ENCODE peak calls at places on chromosome 15, in eight cellular contexts. E is B cell, G is AG10803, J is epithelial cell of proximal tubule, W is foreskin keratinocyte, I is dorsolateral prefrontal cortex, S is pancreas, K is endothelial cell. P is an unnamed sample.

GRCh38 chr15:99016680-99017321 is 9.2 kb upstream of the PGPEP1L start:
- DNase-seq in E (no peak), G (peak), K (peak), I (no peak), J (no peak), W (peak), S (no peak), P (no peak)

GRCh38 chr15:85742186-85742751 is 52.5 kb downstream of the KLHL25 start:
- DNase-seq in K (no peak), E (no peak), I (peak), J (no peak), G (peak), S (no peak), W (no peak), P (no peak)

GRCh38 chr15:68326711-68327412 is 49.3 kb downstream of the FEM1B start:
- DNase-seq in K (no peak), S (no peak), E (no peak), W (no peak), I (no peak), J (no peak), G (no peak), P (no peak)

GRCh38 chr15:42012241-42012640 is 8.6 kb downstream of the PLA2G4E start:
- DNase-seq in W (no peak), K (no peak), J (no peak), S (no peak), G (no peak), I (no peak), E (no peak), P (no peak)

GRCh38 chr15:80549712-80550111 is 145.4 kb upstream of the ABHD17C start:
- DNase-seq in G (peak), E (no peak), W (no peak), K (no peak), I (no peak), S (no peak), J (no peak), P (no peak)

GRCh38 chr15:37773111-37773860 is 161.2 kb upstream of the TMCO5A start:
- DNase-seq in E (no peak), S (no peak), I (no peak), K (no peak), J (no peak), G (peak), W (no peak), P (no peak)

GRCh38 chr15:77826006-77826695 is 193.4 kb upstream of the LINGO1 start:
- DNase-seq in E (no peak), K (no peak), S (no peak), J (no peak), G (no peak), W (no peak), I (no peak), P (no peak)

GRCh38 chr15:39051931-39052705 is 487.5 kb upstream of the RASGRP1 start:
- DNase-seq in J (no peak), K (no peak), E (no peak), G (no peak), I (no peak), W (no peak), S (no peak), P (no peak)

GRCh38 chr15:70854669-70854976 is 666 bp upstream of the LARP6 start:
- DNase-seq in G (peak), K (no peak), W (peak), E (no peak), J (no peak), S (no peak), I (no peak), P (no peak)

GRCh38 chr15:49042165-49042564 is 4.1 kb downstream of the SECISBP2L start:
- DNase-seq in E (no peak), I (no peak), K (no peak), J (no peak), S (no peak), G (no peak), W (no peak), P (no peak)

GRCh38 chr15:49041406-49041805 is 4.8 kb downstream of the SECISBP2L start:
- DNase-seq in K (no peak), S (no peak), W (no peak), I (no peak), E (no peak), J (no peak), G (peak), P (no peak)

GRCh38 chr15:49037546-49037940 is 8.7 kb downstream of the SECISBP2L start:
- DNase-seq in G (no peak), S (no peak), E (no peak), I (no peak), J (no peak), W (no peak), K (no peak), P (no peak)

GRCh38 chr15:49038382-49038781 is 7.9 kb downstream of the SECISBP2L start:
- DNase-seq in I (no peak), K (no peak), S (no peak), W (no peak), E (no peak), G (peak), J (no peak), P (no peak)

DNA sequence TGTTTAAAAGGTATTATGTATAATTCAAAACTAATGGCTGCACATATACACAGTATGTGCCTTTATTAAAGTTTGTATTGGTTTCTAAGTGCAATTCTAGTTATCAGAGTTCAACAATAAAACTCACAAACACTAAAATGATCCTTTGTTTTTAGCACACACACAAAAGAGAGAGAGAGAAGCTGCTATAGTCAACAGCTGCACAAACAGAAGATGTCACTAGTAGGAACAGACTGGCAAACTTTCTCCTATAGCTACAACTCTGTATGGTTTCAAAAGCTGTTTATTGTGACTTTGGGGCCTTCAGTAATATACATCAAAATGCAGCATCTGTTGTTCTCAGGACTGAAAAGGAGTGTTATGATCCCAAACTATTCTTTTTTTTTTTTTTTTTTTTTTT is 6.1 kb downstream of the SECISBP2L start:
- DNase-seq in K (no peak), J (no peak), S (no peak), W (no peak), I (no peak), G (no peak), E (no peak), P (no peak)
- TF ChIP-seq CTCF in K (no peak), J (no peak), S (no peak), W (no peak), I (no peak), G (no peak), E (no peak), P (no peak)

DNA sequence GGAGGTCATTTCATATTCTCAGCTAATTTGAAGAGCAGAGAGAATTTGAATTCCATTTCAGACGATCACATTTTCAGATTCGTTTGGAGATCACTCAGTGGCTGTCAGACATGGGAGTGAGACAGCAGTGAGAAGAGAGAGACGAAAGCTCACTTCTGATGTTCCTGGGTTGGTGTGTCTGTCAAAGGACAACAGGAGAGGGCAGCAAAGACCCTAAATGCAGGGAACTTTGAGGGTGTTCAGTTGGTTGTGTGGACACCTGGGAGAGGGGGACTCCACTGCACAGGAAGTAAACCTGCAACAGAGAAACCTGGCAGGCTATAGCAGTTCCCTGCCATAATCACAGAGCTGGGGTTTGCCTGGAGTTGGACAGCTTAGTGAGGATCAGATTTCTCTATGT is 675.1 kb downstream of the SQOR start:
- DNase-seq in S (no peak), W (no peak), I (no peak), G (no peak), K (no peak), J (no peak), E (no peak), P (no peak)
- TF ChIP-seq CTCF in S (no peak), W (no peak), I (no peak), G (no peak), K (no peak), J (no peak), E (no peak), P (no peak)

GRCh38 chr15:40756938-40757337 is 1.9 kb upstream of the RMDN3 start:
- DNase-seq in K (no peak), E (no peak), S (no peak), W (no peak), I (no peak), G (no peak), J (no peak), P (no peak)

GRCh38 chr15:40755821-40756220 is 767 bp upstream of the RMDN3 start:
- DNase-seq in G (no peak), E (no peak), I (no peak), J (no peak), S (peak), W (no peak), K (no peak), P (no peak)

GRCh38 chr15:40751745-40752144 is 3.3 kb downstream of the RMDN3 start:
- DNase-seq in S (peak), K (no peak), J (no peak), I (no peak), E (no peak), W (no peak), G (no peak), P (no peak)

GRCh38 chr15:40754574-40754882 is 526 bp downstream of the RMDN3 start:
- DNase-seq in W (no peak), E (no peak), I (peak), S (peak), G (peak), J (no peak), K (no peak), P (no peak)

DNA sequence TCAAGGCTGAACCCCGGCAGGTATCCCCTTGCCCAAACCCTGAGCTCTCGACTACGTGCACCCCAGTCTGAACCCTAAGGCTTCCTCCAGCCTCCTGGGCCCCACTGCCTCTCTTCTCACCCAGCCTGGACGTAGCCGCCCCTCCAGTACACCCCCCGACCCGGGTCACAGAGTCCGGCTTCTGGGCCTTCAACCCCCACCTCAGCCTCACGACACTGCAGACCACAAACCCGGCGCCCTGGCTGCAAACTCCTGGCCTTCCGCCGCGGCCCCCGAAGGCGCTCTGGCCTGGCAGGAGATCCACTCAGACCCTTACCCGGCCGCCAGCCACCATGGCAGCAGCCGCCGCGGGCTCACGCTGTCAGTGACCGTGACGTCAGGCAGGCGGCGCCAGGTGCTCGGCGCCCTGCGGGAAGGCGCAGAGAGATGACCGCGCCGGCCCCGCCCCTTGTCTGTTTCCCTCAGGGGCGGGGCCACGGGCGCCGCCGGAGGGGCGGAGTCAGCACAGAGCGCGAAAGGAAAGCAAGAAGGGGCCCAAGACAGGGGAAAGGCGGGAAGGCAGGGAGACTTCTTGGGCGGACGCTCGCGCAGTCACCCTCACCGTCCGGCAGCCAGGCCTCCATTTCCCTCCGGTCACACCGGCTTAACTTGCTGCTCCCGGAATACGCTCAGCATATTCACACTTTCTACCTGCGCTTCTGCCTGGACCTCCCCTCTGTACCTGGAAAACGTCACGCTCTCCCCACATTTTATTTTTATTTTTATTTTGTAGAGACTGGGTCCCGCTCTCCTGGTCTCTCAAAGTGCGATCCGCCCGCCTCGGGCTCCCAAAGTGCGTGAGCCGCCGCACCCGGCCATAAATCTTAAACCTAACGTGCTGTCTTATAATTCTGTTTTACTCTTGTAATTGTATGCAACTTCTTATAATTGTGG is at the start of gene RMDN3:
- DNase-seq in K (peak), J (no peak), I (peak), G (peak), S (peak), W (no peak), E (peak), P (peak)
- TF ChIP-seq CTCF in K (no peak), J (no peak), I (peak), G (no peak), S (no peak), W (peak), E (no peak), P (no peak)

GRCh38 chr15:82831894-82832600 is 22.6 kb downstream of the WHAMM start:
- DNase-seq in K (no peak), J (no peak), W (no peak), G (no peak), E (no peak), S (no peak), I (no peak), P (no peak)
- TF ChIP-seq CTCF in K (no peak), J (no peak), W (no peak), G (peak), E (no peak), S (no peak), I (no peak), P (no peak)

GRCh38 chr15:50218291-50218690 is 36.3 kb downstream of the SLC27A2 start:
- DNase-seq in J (no peak), I (no peak), S (no peak), K (no peak), W (no peak), G (no peak), E (no peak), P (no peak)
- TF ChIP-seq CTCF in J (no peak), I (no peak), S (no peak), K (no peak), W (no peak), G (no peak), E (no peak), P (no peak)

GRCh38 chr15:73087121-73087520 is 34.9 kb downstream of the NEO1 start:
- DNase-seq in S (no peak), W (no peak), J (no peak), I (no peak), E (no peak), K (no peak), G (no peak), P (no peak)
- TF ChIP-seq CTCF in S (no peak), W (no peak), J (no peak), I (no peak), E (no peak), K (no peak), G (no peak), P (no peak)

GRCh38 chr15:47027322-47027946 is 689.9 kb upstream of the SEMA6D start:
- DNase-seq in K (no peak), S (no peak), I (no peak), W (no peak), E (no peak), G (no peak), J (no peak), P (no peak)
- TF ChIP-seq CTCF in K (no peak), S (no peak), I (no peak), W (peak), E (no peak), G (no peak), J (peak), P (peak)

GRCh38 chr15:64833690-64834089 is 8.0 kb upstream of the PLEKHO2 start:
- DNase-seq in K (no peak), W (no peak), E (no peak), S (no peak), J (no peak), G (no peak), I (no peak), P (no peak)

GRCh38 chr15:64841258-64842098 is at the start of gene PLEKHO2:
- DNase-seq in S (peak), K (peak), E (peak), W (peak), I (peak), G (peak), J (no peak), P (peak)

GRCh38 chr15:64837502-64837901 is 4.2 kb upstream of the PLEKHO2 start:
- DNase-seq in S (no peak), G (no peak), J (no peak), K (no peak), E (no peak), W (no peak), I (no peak), P (no peak)

GRCh38 chr15:64836023-64836536 is 5.6 kb upstream of the PLEKHO2 start:
- DNase-seq in G (no peak), E (no peak), S (no peak), W (no peak), K (no peak), J (no peak), I (no peak), P (no peak)
- TF ChIP-seq CTCF in G (no peak), E (peak), S (no peak), W (no peak), K (no peak), J (no peak), I (no peak), P (peak)